ENCODE peak calls at places on chromosomes 6 and 20, in eight cellular contexts. One of them, this sample, is unnamed.

GRCh38 chr6:89260832-89261231 is 43.7 kb upstream of the GABRR1 start:
- DNase-seq in upper lobe of right lung: no peak
- DNase-seq in NCI-H510A treated with DMSO at 0.1 percent for 48 hours: peak
- DNase-seq in activated CD4-positive, alpha-beta memory T cell treated with anti-CD3 and anti-CD28 coated beads for 36 hours: no peak
- DNase-seq in sciatic nerve: no peak
- DNase-seq in fibroblast of mammary gland: no peak
- DNase-seq in MV-4-11: peak
- DNase-seq in GM04503: no peak
- DNase-seq in this sample: no peak

GRCh38 chr6:99613705-99614429 is 7.2 kb downstream of the PRDM13 start:
- DNase-seq in fibroblast of mammary gland: no peak
- DNase-seq in GM04503: no peak
- DNase-seq in sciatic nerve: no peak
- DNase-seq in NCI-H510A treated with DMSO at 0.1 percent for 48 hours: peak
- DNase-seq in upper lobe of right lung: no peak
- DNase-seq in MV-4-11: no peak
- DNase-seq in activated CD4-positive, alpha-beta memory T cell treated with anti-CD3 and anti-CD28 coated beads for 36 hours: peak
- DNase-seq in this sample: no peak

GRCh38 chr6:37860226-37860839 is 40.8 kb downstream of the ZFAND3 start:
- DNase-seq in sciatic nerve: no peak
- DNase-seq in MV-4-11: peak
- DNase-seq in upper lobe of right lung: no peak
- DNase-seq in GM04503: no peak
- DNase-seq in NCI-H510A treated with DMSO at 0.1 percent for 48 hours: peak
- DNase-seq in fibroblast of mammary gland: peak
- DNase-seq in activated CD4-positive, alpha-beta memory T cell treated with anti-CD3 and anti-CD28 coated beads for 36 hours: no peak
- DNase-seq in this sample: no peak

GRCh38 chr6:18425218-18425617 is 38.1 kb downstream of the RNF144B start:
- DNase-seq in GM04503: no peak
- DNase-seq in sciatic nerve: no peak
- DNase-seq in activated CD4-positive, alpha-beta memory T cell treated with anti-CD3 and anti-CD28 coated beads for 36 hours: no peak
- DNase-seq in NCI-H510A treated with DMSO at 0.1 percent for 48 hours: no peak
- DNase-seq in upper lobe of right lung: no peak
- DNase-seq in fibroblast of mammary gland: no peak
- DNase-seq in MV-4-11: no peak
- DNase-seq in this sample: no peak

GRCh38 chr6:53066874-53067273 is 1.7 kb downstream of the FBXO9 start:
- DNase-seq in fibroblast of mammary gland: no peak
- DNase-seq in NCI-H510A treated with DMSO at 0.1 percent for 48 hours: no peak
- DNase-seq in activated CD4-positive, alpha-beta memory T cell treated with anti-CD3 and anti-CD28 coated beads for 36 hours: no peak
- DNase-seq in upper lobe of right lung: no peak
- DNase-seq in sciatic nerve: no peak
- DNase-seq in MV-4-11: no peak
- DNase-seq in GM04503: no peak
- DNase-seq in this sample: no peak

GRCh38 chr6:24719125-24719931 is at the start of gene C6orf62:
- DNase-seq in GM04503: no peak
- DNase-seq in upper lobe of right lung: no peak
- DNase-seq in sciatic nerve: no peak
- DNase-seq in MV-4-11: peak
- DNase-seq in activated CD4-positive, alpha-beta memory T cell treated with anti-CD3 and anti-CD28 coated beads for 36 hours: peak
- DNase-seq in NCI-H510A treated with DMSO at 0.1 percent for 48 hours: no peak
- DNase-seq in fibroblast of mammary gland: peak
- DNase-seq in this sample: no peak

GRCh38 chr6:19892250-19892649 is 55.1 kb downstream of the ID4 start:
- DNase-seq in fibroblast of mammary gland: no peak
- DNase-seq in sciatic nerve: no peak
- DNase-seq in MV-4-11: no peak
- DNase-seq in upper lobe of right lung: peak
- DNase-seq in activated CD4-positive, alpha-beta memory T cell treated with anti-CD3 and anti-CD28 coated beads for 36 hours: no peak
- DNase-seq in NCI-H510A treated with DMSO at 0.1 percent for 48 hours: peak
- DNase-seq in GM04503: no peak
- DNase-seq in this sample: no peak

GRCh38 chr20:13991311-13991710 is 897 bp upstream of the SEL1L2 start:
- DNase-seq in sciatic nerve: no peak
- DNase-seq in upper lobe of right lung: no peak
- DNase-seq in NCI-H510A treated with DMSO at 0.1 percent for 48 hours: no peak
- DNase-seq in MV-4-11: no peak
- DNase-seq in activated CD4-positive, alpha-beta memory T cell treated with anti-CD3 and anti-CD28 coated beads for 36 hours: no peak
- DNase-seq in GM04503: no peak
- DNase-seq in fibroblast of mammary gland: no peak
- DNase-seq in this sample: no peak

GRCh38 chr20:62511915-62512610 is 36.3 kb upstream of the GATA5 start:
- DNase-seq in NCI-H510A treated with DMSO at 0.1 percent for 48 hours: no peak
- DNase-seq in MV-4-11: peak
- DNase-seq in fibroblast of mammary gland: no peak
- DNase-seq in GM04503: no peak
- DNase-seq in upper lobe of right lung: no peak
- DNase-seq in sciatic nerve: no peak
- DNase-seq in activated CD4-positive, alpha-beta memory T cell treated with anti-CD3 and anti-CD28 coated beads for 36 hours: no peak
- DNase-seq in this sample: no peak

GRCh38 chr6:31400467-31401289 is 2.7 kb upstream of the MICA start:
- DNase-seq in NCI-H510A treated with DMSO at 0.1 percent for 48 hours: no peak
- DNase-seq in sciatic nerve: peak
- DNase-seq in MV-4-11: peak
- DNase-seq in fibroblast of mammary gland: peak
- DNase-seq in upper lobe of right lung: peak
- DNase-seq in GM04503: no peak
- DNase-seq in activated CD4-positive, alpha-beta memory T cell treated with anti-CD3 and anti-CD28 coated beads for 36 hours: peak
- DNase-seq in this sample: no peak

GRCh38 chr20:478010-478948 is 15.9 kb upstream of the TBC1D20 start:
- DNase-seq in fibroblast of mammary gland: peak
- DNase-seq in activated CD4-positive, alpha-beta memory T cell treated with anti-CD3 and anti-CD28 coated beads for 36 hours: no peak
- DNase-seq in GM04503: no peak
- DNase-seq in NCI-H510A treated with DMSO at 0.1 percent for 48 hours: no peak
- DNase-seq in MV-4-11: no peak
- DNase-seq in sciatic nerve: no peak
- DNase-seq in upper lobe of right lung: no peak
- DNase-seq in this sample: no peak

GRCh38 chr6:37492236-37493046 is 7.3 kb downstream of the CCDC167 start:
- DNase-seq in fibroblast of mammary gland: no peak
- DNase-seq in NCI-H510A treated with DMSO at 0.1 percent for 48 hours: peak
- DNase-seq in upper lobe of right lung: no peak
- DNase-seq in sciatic nerve: no peak
- DNase-seq in MV-4-11: no peak
- DNase-seq in activated CD4-positive, alpha-beta memory T cell treated with anti-CD3 and anti-CD28 coated beads for 36 hours: no peak
- DNase-seq in GM04503: no peak
- DNase-seq in this sample: no peak

GRCh38 chr6:134170844-134171243 is 118.4 kb upstream of the SLC2A12 start:
- DNase-seq in sciatic nerve: no peak
- DNase-seq in GM04503: no peak
- DNase-seq in fibroblast of mammary gland: peak
- DNase-seq in upper lobe of right lung: no peak
- DNase-seq in MV-4-11: no peak
- DNase-seq in NCI-H510A treated with DMSO at 0.1 percent for 48 hours: no peak
- DNase-seq in activated CD4-positive, alpha-beta memory T cell treated with anti-CD3 and anti-CD28 coated beads for 36 hours: no peak
- DNase-seq in this sample: no peak

GRCh38 chr6:13761361-13762036 is 49.9 kb upstream of the RANBP9 start:
- DNase-seq in sciatic nerve: no peak
- DNase-seq in fibroblast of mammary gland: peak
- DNase-seq in MV-4-11: no peak
- DNase-seq in GM04503: peak
- DNase-seq in NCI-H510A treated with DMSO at 0.1 percent for 48 hours: no peak
- DNase-seq in upper lobe of right lung: no peak
- DNase-seq in activated CD4-positive, alpha-beta memory T cell treated with anti-CD3 and anti-CD28 coated beads for 36 hours: no peak
- DNase-seq in this sample: no peak

GRCh38 chr6:130913119-130913518 is 85.9 kb downstream of the SMLR1 start:
- DNase-seq in MV-4-11: peak
- DNase-seq in fibroblast of mammary gland: no peak
- DNase-seq in GM04503: no peak
- DNase-seq in sciatic nerve: no peak
- DNase-seq in upper lobe of right lung: no peak
- DNase-seq in NCI-H510A treated with DMSO at 0.1 percent for 48 hours: no peak
- DNase-seq in activated CD4-positive, alpha-beta memory T cell treated with anti-CD3 and anti-CD28 coated beads for 36 hours: peak
- DNase-seq in this sample: no peak

GRCh38 chr6:27911953-27912446 is at the start of gene OR2B2:
- DNase-seq in activated CD4-positive, alpha-beta memory T cell treated with anti-CD3 and anti-CD28 coated beads for 36 hours: no peak
- DNase-seq in NCI-H510A treated with DMSO at 0.1 percent for 48 hours: no peak
- DNase-seq in fibroblast of mammary gland: no peak
- DNase-seq in MV-4-11: no peak
- DNase-seq in sciatic nerve: no peak
- DNase-seq in GM04503: no peak
- DNase-seq in upper lobe of right lung: no peak
- DNase-seq in this sample: no peak

GRCh38 chr6:84728602-84729001 is 35.8 kb downstream of the TBX18 start:
- DNase-seq in fibroblast of mammary gland: peak
- DNase-seq in activated CD4-positive, alpha-beta memory T cell treated with anti-CD3 and anti-CD28 coated beads for 36 hours: no peak
- DNase-seq in GM04503: no peak
- DNase-seq in MV-4-11: no peak
- DNase-seq in sciatic nerve: no peak
- DNase-seq in upper lobe of right lung: no peak
- DNase-seq in NCI-H510A treated with DMSO at 0.1 percent for 48 hours: no peak
- DNase-seq in this sample: no peak

GRCh38 chr20:3661836-3662665 is 1.1 kb downstream of the GFRA4 start:
- DNase-seq in GM04503: no peak
- DNase-seq in sciatic nerve: no peak
- DNase-seq in MV-4-11: no peak
- DNase-seq in fibroblast of mammary gland: no peak
- DNase-seq in upper lobe of right lung: peak
- DNase-seq in activated CD4-positive, alpha-beta memory T cell treated with anti-CD3 and anti-CD28 coated beads for 36 hours: no peak
- DNase-seq in NCI-H510A treated with DMSO at 0.1 percent for 48 hours: peak
- DNase-seq in this sample: no peak

GRCh38 chr6:156534594-156534993 is 242.6 kb upstream of the ARID1B start:
- DNase-seq in upper lobe of right lung: no peak
- DNase-seq in GM04503: no peak
- DNase-seq in MV-4-11: no peak
- DNase-seq in NCI-H510A treated with DMSO at 0.1 percent for 48 hours: no peak
- DNase-seq in activated CD4-positive, alpha-beta memory T cell treated with anti-CD3 and anti-CD28 coated beads for 36 hours: no peak
- DNase-seq in fibroblast of mammary gland: no peak
- DNase-seq in sciatic nerve: no peak
- DNase-seq in this sample: no peak